ENCODE peak calls at places on chromosomes 1 and 21, in six cellular contexts. Z, A, V, O, P and R are unnamed samples.

GRCh38 chr1:53334312-53334711 is 6.4 kb upstream of the LRP8 start:
- DNase-seq in V (no peak), P (no peak), A (no peak), O (no peak), Z (no peak), R (no peak)

GRCh38 chr1:212856755-212857154 is 1.3 kb upstream of the FLVCR1 start:
- DNase-seq in A (no peak), P (no peak), V (no peak), Z (no peak), O (no peak), R (no peak)

GRCh38 chr1:214588963-214589597 is 13.9 kb upstream of the CENPF start:
- DNase-seq in O (no peak), P (no peak), Z (no peak), A (no peak), V (no peak), R (no peak)

GRCh38 chr21:42258150-42258884 is 39.4 kb downstream of the ABCG1 start:
- DNase-seq in A (peak; percentile 78), O (peak; percentile 89), V (peak; percentile 81), Z (peak; percentile 68), P (no peak), R (no peak)

GRCh38 chr1:211132681-211133392 is 1.1 kb downstream of the KCNH1 start:
- DNase-seq in V (no peak), A (no peak), O (no peak), P (no peak), Z (no peak), R (no peak)

GRCh38 chr1:153928776-153929432 is 6.1 kb upstream of the GATAD2B start:
- DNase-seq in P (no peak), O (no peak), Z (no peak), A (no peak), V (no peak), R (no peak)

GRCh38 chr1:25834894-25835293 is 15.1 kb downstream of the MTFR1L start:
- DNase-seq in V (no peak), Z (no peak), P (no peak), A (no peak), O (no peak), R (no peak)

GRCh38 chr1:43275826-43276620 is 6.2 kb downstream of the TMEM125 start:
- DNase-seq in V (no peak), Z (no peak), O (no peak), P (no peak), A (no peak), R (no peak)

GRCh38 chr1:75922698-75923097 is 9.5 kb downstream of the ASB17 start:
- DNase-seq in A (no peak), O (no peak), P (no peak), Z (no peak), V (no peak), R (no peak)

GRCh38 chr1:201309420-201309819 is 26.1 kb downstream of the PKP1 start:
- DNase-seq in V (no peak), Z (no peak), O (no peak), A (no peak), P (no peak), R (no peak)

GRCh38 chr1:95176859-95177258 is 57.2 kb upstream of the RWDD3 start:
- DNase-seq in O (no peak), Z (no peak), A (no peak), P (no peak), V (no peak), R (no peak)

GRCh38 chr1:63877816-63878215 is 104.0 kb downstream of the ROR1 start:
- DNase-seq in O (no peak), A (no peak), P (peak; percentile 27), V (no peak), Z (no peak), R (no peak)

GRCh38 chr21:40555129-40555528 is 291.8 kb downstream of the DSCAM start:
- DNase-seq in Z (no peak), O (no peak), V (no peak), A (no peak), P (no peak), R (no peak)

GRCh38 chr1:47449702-47450552 is 12.1 kb downstream of the FOXD2 start:
- DNase-seq in A (no peak), Z (no peak), O (no peak), V (no peak), P (no peak), R (no peak)

GRCh38 chr1:160408864-160409263 is 8.5 kb downstream of the VANGL2 start:
- DNase-seq in V (no peak), P (no peak), Z (no peak), O (no peak), A (no peak), R (no peak)

GRCh38 chr1:116377564-116378529 is 4.8 kb downstream of the ATP1A1 start:
- DNase-seq in P (peak; percentile 86), V (peak; percentile 28), Z (no peak), O (no peak), A (peak; percentile 16), R (peak; percentile 87)

GRCh38 chr1:220462756-220463155 is 65.2 kb upstream of the MARK1 start:
- DNase-seq in A (no peak), O (no peak), P (no peak), V (no peak), Z (no peak), R (no peak)

GRCh38 chr1:228337031-228337564 is 69.5 kb downstream of the TRIM11 start:
- DNase-seq in Z (no peak), A (no peak), P (no peak), O (no peak), V (no peak), R (no peak)

GRCh38 chr21:18499761-18500376 is 96.3 kb upstream of the TMPRSS15 start:
- DNase-seq in A (no peak), P (peak; percentile 50), O (no peak), Z (no peak), V (no peak), R (no peak)

GRCh38 chr1:6423321-6423999 is 1.1 kb upstream of the ESPN start:
- DNase-seq in P (no peak), O (peak; percentile 83), A (peak; percentile 62), V (peak; percentile 66), Z (peak; percentile 43), R (no peak)

GRCh38 chr1:110215621-110216020 is 5.5 kb downstream of the KCNC4 start:
- DNase-seq in P (no peak), Z (no peak), A (no peak), O (no peak), V (no peak), R (no peak)

GRCh38 chr1:81803423-81804103 is 2.8 kb downstream of the ADGRL2 start:
- DNase-seq in A (no peak), V (no peak), P (peak; percentile 39), Z (no peak), O (no peak), R (no peak)

GRCh38 chr21:41611966-41612606 is 104.1 kb upstream of the TMPRSS2 start:
- DNase-seq in P (no peak), V (no peak), A (no peak), Z (no peak), O (no peak), R (no peak)

GRCh38 chr21:46168659-46169386 is 13.4 kb upstream of the FTCD start:
- DNase-seq in Z (no peak), O (no peak), P (no peak), A (no peak), V (no peak), R (no peak)

GRCh38 chr1:6124341-6124740 is 55.8 kb downstream of the CHD5 start:
- DNase-seq in V (no peak), P (no peak), O (no peak), Z (no peak), A (no peak), R (no peak)

GRCh38 chr1:39497570-39497969 is 6.1 kb downstream of the BMP8A start:
- DNase-seq in Z (no peak), A (no peak), P (no peak), O (no peak), V (no peak), R (no peak)

GRCh38 chr1:226687476-226687875 is 51.6 kb downstream of the ITPKB start:
- DNase-seq in O (no peak), Z (no peak), V (no peak), P (no peak), A (no peak), R (no peak)

GRCh38 chr1:184810735-184811316 is 56.2 kb upstream of the EDEM3 start:
- DNase-seq in P (peak; percentile 21), O (no peak), V (no peak), A (no peak), Z (no peak), R (no peak)

GRCh38 chr1:207362962-207363858 is 41.7 kb downstream of the CD55 start:
- DNase-seq in P (no peak), V (no peak), A (no peak), O (no peak), Z (no peak), R (no peak)

GRCh38 chr1:68703921-68704354 is 207.1 kb upstream of the DEPDC1 start:
- DNase-seq in O (no peak), V (no peak), Z (no peak), A (no peak), P (no peak), R (no peak)